ENCODE peak calls at places on chromosomes 11 and 22, in four cellular contexts. One of them, this sample, is unnamed.

GRCh38 chr22:46669201-46669600 is 49.0 kb downstream of the GRAMD4 start:
- DNase-seq in neural progenitor cell: no peak
- DNase-seq in astrocyte of the spinal cord: no peak
- DNase-seq in T-helper 2 cell: no peak
- DNase-seq in this sample: no peak

GRCh38 chr11:109960831-109961230 is 132.4 kb upstream of the ZC3H12C start:
- DNase-seq in neural progenitor cell: peak
- DNase-seq in T-helper 2 cell: no peak
- DNase-seq in astrocyte of the spinal cord: peak
- DNase-seq in this sample: no peak

GRCh38 chr11:19374189-19374588 is 133.4 kb upstream of the E2F8 start:
- DNase-seq in astrocyte of the spinal cord: peak
- DNase-seq in neural progenitor cell: no peak
- DNase-seq in T-helper 2 cell: no peak
- DNase-seq in this sample: no peak

GRCh38 chr22:33401291-33401690 is 343.1 kb upstream of the SYN3 start:
- DNase-seq in T-helper 2 cell: no peak
- DNase-seq in neural progenitor cell: no peak
- DNase-seq in astrocyte of the spinal cord: peak
- DNase-seq in this sample: no peak

GRCh38 chr11:87266751-87267150 is 229.0 kb downstream of the TMEM135 start:
- DNase-seq in neural progenitor cell: no peak
- DNase-seq in astrocyte of the spinal cord: no peak
- DNase-seq in T-helper 2 cell: no peak
- DNase-seq in this sample: peak

GRCh38 chr11:10982695-10983492 is 125.0 kb upstream of the ZBED5 start:
- DNase-seq in T-helper 2 cell: no peak
- DNase-seq in astrocyte of the spinal cord: no peak
- DNase-seq in neural progenitor cell: no peak
- DNase-seq in this sample: peak

GRCh38 chr11:77233011-77233410 is 68.5 kb downstream of the GDPD4 start:
- DNase-seq in T-helper 2 cell: no peak
- DNase-seq in astrocyte of the spinal cord: no peak
- DNase-seq in neural progenitor cell: no peak
- DNase-seq in this sample: peak

GRCh38 chr22:47351836-47352579 is 589.6 kb downstream of the TBC1D22A start:
- DNase-seq in T-helper 2 cell: no peak
- DNase-seq in astrocyte of the spinal cord: no peak
- DNase-seq in neural progenitor cell: no peak
- DNase-seq in this sample: no peak

GRCh38 chr11:104534268-104534667 is 364.0 kb downstream of the CASP12 start:
- DNase-seq in neural progenitor cell: no peak
- DNase-seq in T-helper 2 cell: no peak
- DNase-seq in astrocyte of the spinal cord: peak
- DNase-seq in this sample: no peak

GRCh38 chr11:134724779-134725140 is 312.7 kb upstream of the B3GAT1 start:
- DNase-seq in neural progenitor cell: no peak
- DNase-seq in T-helper 2 cell: no peak
- DNase-seq in astrocyte of the spinal cord: no peak
- DNase-seq in this sample: no peak

GRCh38 chr11:3132831-3133455 is 32.2 kb downstream of the OSBPL5 start:
- DNase-seq in neural progenitor cell: no peak
- DNase-seq in astrocyte of the spinal cord: no peak
- DNase-seq in T-helper 2 cell: no peak
- DNase-seq in this sample: peak

GRCh38 chr22:28670691-28671261 is 8.9 kb downstream of the TTC28 start:
- DNase-seq in astrocyte of the spinal cord: no peak
- DNase-seq in neural progenitor cell: no peak
- DNase-seq in T-helper 2 cell: no peak
- DNase-seq in this sample: no peak

GRCh38 chr11:27465629-27466028 is 7.0 kb downstream of the LGR4 start:
- DNase-seq in T-helper 2 cell: no peak
- DNase-seq in astrocyte of the spinal cord: no peak
- DNase-seq in neural progenitor cell: no peak
- DNase-seq in this sample: no peak

GRCh38 chr22:43642319-43642718 is 169.8 kb downstream of the EFCAB6 start:
- DNase-seq in astrocyte of the spinal cord: no peak
- DNase-seq in T-helper 2 cell: no peak
- DNase-seq in neural progenitor cell: no peak
- DNase-seq in this sample: no peak

GRCh38 chr11:114192841-114193389 is 103.3 kb upstream of the NNMT start:
- DNase-seq in T-helper 2 cell: no peak
- DNase-seq in astrocyte of the spinal cord: peak
- DNase-seq in neural progenitor cell: peak
- DNase-seq in this sample: peak

GRCh38 chr11:46901156-46901555 is 17.2 kb downstream of the LRP4 start:
- DNase-seq in astrocyte of the spinal cord: no peak
- DNase-seq in T-helper 2 cell: no peak
- DNase-seq in neural progenitor cell: no peak
- DNase-seq in this sample: peak

GRCh38 chr11:114058026-114058706 is 1.3 kb upstream of the ZBTB16 start:
- DNase-seq in neural progenitor cell: peak
- DNase-seq in T-helper 2 cell: no peak
- DNase-seq in astrocyte of the spinal cord: peak
- DNase-seq in this sample: no peak

GRCh38 chr11:12048936-12049790 is 40.7 kb upstream of the DKK3 start:
- DNase-seq in neural progenitor cell: no peak
- DNase-seq in astrocyte of the spinal cord: no peak
- DNase-seq in T-helper 2 cell: no peak
- DNase-seq in this sample: peak

GRCh38 chr22:36331912-36332622 is 55.7 kb downstream of the MYH9 start:
- DNase-seq in T-helper 2 cell: no peak
- DNase-seq in astrocyte of the spinal cord: peak
- DNase-seq in neural progenitor cell: no peak
- DNase-seq in this sample: no peak

GRCh38 chr22:18013436-18013835 is 10.9 kb downstream of the MICAL3 start:
- DNase-seq in neural progenitor cell: no peak
- DNase-seq in astrocyte of the spinal cord: no peak
- DNase-seq in T-helper 2 cell: no peak
- DNase-seq in this sample: no peak

GRCh38 chr11:16607675-16608644 is 130.5 kb upstream of the C11orf58 start:
- DNase-seq in T-helper 2 cell: no peak
- DNase-seq in astrocyte of the spinal cord: peak
- DNase-seq in neural progenitor cell: peak
- DNase-seq in this sample: peak

GRCh38 chr11:36657610-36658225 is 59.7 kb upstream of the RAG2 start:
- DNase-seq in T-helper 2 cell: no peak
- DNase-seq in astrocyte of the spinal cord: no peak
- DNase-seq in neural progenitor cell: no peak
- DNase-seq in this sample: no peak

GRCh38 chr22:36781656-36782627 is 6.0 kb upstream of the IFT27 start:
- DNase-seq in neural progenitor cell: peak
- DNase-seq in astrocyte of the spinal cord: peak
- DNase-seq in T-helper 2 cell: peak
- DNase-seq in this sample: peak

GRCh38 chr11:17985517-17985916 is 27.3 kb downstream of the SERGEF start:
- DNase-seq in astrocyte of the spinal cord: peak
- DNase-seq in T-helper 2 cell: no peak
- DNase-seq in neural progenitor cell: no peak
- DNase-seq in this sample: no peak

GRCh38 chr11:117226388-117227385 is 5.2 kb downstream of the PCSK7 start:
- DNase-seq in neural progenitor cell: peak
- DNase-seq in astrocyte of the spinal cord: peak
- DNase-seq in T-helper 2 cell: no peak
- DNase-seq in this sample: peak

GRCh38 chr11:82004537-82005213 is 729.0 kb downstream of the FAM181B start:
- DNase-seq in neural progenitor cell: no peak
- DNase-seq in astrocyte of the spinal cord: peak
- DNase-seq in T-helper 2 cell: no peak
- DNase-seq in this sample: no peak

GRCh38 chr22:42934338-42934737 is 77.3 kb upstream of the ARFGAP3 start:
- DNase-seq in astrocyte of the spinal cord: no peak
- DNase-seq in T-helper 2 cell: no peak
- DNase-seq in neural progenitor cell: no peak
- DNase-seq in this sample: no peak

GRCh38 chr11:35483131-35483800 is 42.1 kb downstream of the PAMR1 start:
- DNase-seq in astrocyte of the spinal cord: peak
- DNase-seq in neural progenitor cell: no peak
- DNase-seq in T-helper 2 cell: no peak
- DNase-seq in this sample: no peak

This sample was measured in NCI-H82.